ENCODE peak calls at places on chromosomes 1 and 21, in ten cellular contexts. E is cardiac muscle cell; O is left ventricle myocardium inferior; X is breast epithelium; K is CD4-positive, alpha-beta T cell; T is transverse colon; F is right lobe of liver; R is RWPE1; D is thoracic aorta; Z is fibroblast of lung. P is an unnamed sample.

GRCh38 chr1:153683853-153684252 is 5.4 kb downstream of the NPR1 start:
- DNase-seq in E (no peak), O (no peak), X (no peak), K (no peak), T (no peak), F (no peak), R (no peak), D (no peak), Z (no peak), P (no peak)

GRCh38 chr1:227945891-227946623 is 1.7 kb downstream of the WNT9A start:
- DNase-seq in E (no peak), O (peak), X (peak), K (peak), T (peak), F (peak), R (peak), D (no peak), Z (peak), P (no peak)

GRCh38 chr1:193185206-193185605 is 1.2 kb downstream of the B3GALT2 start:
- DNase-seq in E (no peak), O (no peak), X (no peak), K (no peak), T (no peak), F (no peak), R (no peak), D (no peak), Z (no peak), P (no peak)

GRCh38 chr1:3069491-3070303 is 694 bp downstream of the PRDM16 start:
- DNase-seq in E (peak), O (peak), X (no peak), K (no peak), T (peak), F (peak), R (peak), D (no peak), Z (peak), P (no peak)

GRCh38 chr1:173245892-173246291 is 38.8 kb upstream of the TNFSF4 start:
- DNase-seq in E (no peak), O (no peak), X (no peak), K (no peak), T (no peak), F (no peak), R (no peak), D (no peak), Z (no peak), P (no peak)

GRCh38 chr21:38897532-38898421 is 92.0 kb downstream of the ETS2 start:
- DNase-seq in E (no peak), O (no peak), X (no peak), K (no peak), T (no peak), F (no peak), R (no peak), D (no peak), Z (no peak), P (no peak)

GRCh38 chr1:119862276-119862675 is 34.0 kb downstream of the ADAM30 start:
- DNase-seq in E (no peak), O (no peak), X (no peak), K (no peak), T (no peak), F (no peak), R (no peak), D (no peak), Z (peak), P (no peak)

GRCh38 chr1:33342041-33342723 is 21.3 kb upstream of the A3GALT2 start:
- DNase-seq in E (no peak), O (peak), X (peak), K (no peak), T (peak), F (peak), R (peak), D (no peak), Z (peak), P (no peak)

GRCh38 chr1:117638759-117639158 is 32.9 kb downstream of the TENT5C start:
- DNase-seq in E (no peak), O (no peak), X (no peak), K (no peak), T (peak), F (no peak), R (no peak), D (no peak), Z (no peak), P (no peak)

GRCh38 chr1:229027622-229028182 is 243.2 kb upstream of the RAB4A start:
- DNase-seq in E (no peak), O (no peak), X (no peak), K (no peak), T (peak), F (peak), R (peak), D (no peak), Z (no peak), P (no peak)

GRCh38 chr1:23029337-23029736 is 10.1 kb downstream of the KDM1A start:
- DNase-seq in E (no peak), O (no peak), X (no peak), K (no peak), T (no peak), F (no peak), R (no peak), D (no peak), Z (no peak), P (no peak)

GRCh38 chr1:179287946-179288345 is 5.7 kb upstream of the SOAT1 start:
- DNase-seq in E (no peak), O (no peak), X (no peak), K (no peak), T (no peak), F (no peak), R (no peak), D (no peak), Z (no peak), P (no peak)

GRCh38 chr1:203124546-203125317 is 2.8 kb upstream of the ADORA1 start:
- DNase-seq in E (no peak), O (no peak), X (no peak), K (peak), T (no peak), F (no peak), R (peak), D (no peak), Z (peak), P (peak)

GRCh38 chr1:234933031-234933430 is 195.6 kb downstream of the TOMM20 start:
- DNase-seq in E (no peak), O (no peak), X (no peak), K (no peak), T (no peak), F (peak), R (no peak), D (no peak), Z (peak), P (no peak)

GRCh38 chr1:169312084-169312954 is 55.3 kb downstream of the NME7 start:
- DNase-seq in E (no peak), O (no peak), X (no peak), K (no peak), T (no peak), F (no peak), R (peak), D (no peak), Z (peak), P (no peak)

GRCh38 chr1:185595835-185596667 is 138.1 kb upstream of the HMCN1 start:
- DNase-seq in E (peak), O (no peak), X (no peak), K (peak), T (peak), F (no peak), R (peak), D (no peak), Z (peak), P (peak)

GRCh38 chr1:184953600-184954219 is 20.6 kb downstream of the NIBAN1 start:
- DNase-seq in E (no peak), O (no peak), X (no peak), K (no peak), T (no peak), F (no peak), R (peak), D (no peak), Z (peak), P (no peak)

GRCh38 chr1:101183388-101183699 is 53.5 kb upstream of the S1PR1 start:
- DNase-seq in E (peak), O (no peak), X (no peak), K (no peak), T (no peak), F (no peak), R (no peak), D (no peak), Z (peak), P (no peak)

GRCh38 chr1:20590313-20590777 is 1.4 kb downstream of the CDA start:
- DNase-seq in E (no peak), O (no peak), X (no peak), K (no peak), T (peak), F (peak), R (no peak), D (no peak), Z (no peak), P (no peak)

GRCh38 chr1:75616436-75617433 is 5.8 kb upstream of the SLC44A5 start:
- DNase-seq in E (peak), O (no peak), X (no peak), K (no peak), T (no peak), F (peak), R (no peak), D (no peak), Z (peak), P (no peak)

GRCh38 chr1:184002071-184002470 is 35.5 kb downstream of the COLGALT2 start:
- DNase-seq in E (no peak), O (no peak), X (peak), K (no peak), T (no peak), F (no peak), R (peak), D (no peak), Z (peak), P (no peak)

GRCh38 chr1:3614755-3615742 is 3.7 kb upstream of the MEGF6 start:
- DNase-seq in E (peak), O (no peak), X (no peak), K (no peak), T (no peak), F (no peak), R (no peak), D (no peak), Z (no peak), P (no peak)

GRCh38 chr1:56153276-56153675 is 426.1 kb downstream of the PLPP3 start:
- DNase-seq in E (no peak), O (no peak), X (no peak), K (no peak), T (no peak), F (no peak), R (no peak), D (no peak), Z (no peak), P (no peak)

GRCh38 chr1:45306319-45306718 is 20.4 kb upstream of the HPDL start:
- DNase-seq in E (no peak), O (no peak), X (no peak), K (no peak), T (no peak), F (no peak), R (no peak), D (no peak), Z (peak), P (no peak)

GRCh38 chr1:89005286-89006151 is 13.1 kb upstream of the KYAT3 start:
- DNase-seq in E (no peak), O (no peak), X (peak), K (no peak), T (peak), F (peak), R (no peak), D (no peak), Z (no peak), P (no peak)

GRCh38 chr1:219340796-219341195 is 167.1 kb downstream of the LYPLAL1 start:
- DNase-seq in E (no peak), O (no peak), X (no peak), K (no peak), T (no peak), F (no peak), R (peak), D (no peak), Z (peak), P (no peak)

GRCh38 chr1:151281225-151281968 is 702 bp upstream of the ZNF687 start:
- DNase-seq in E (peak), O (peak), X (peak), K (peak), T (peak), F (peak), R (peak), D (peak), Z (peak), P (peak)

GRCh38 chr1:94379615-94380014 is 38.6 kb upstream of the ABCD3 start:
- DNase-seq in E (peak), O (peak), X (no peak), K (no peak), T (peak), F (peak), R (no peak), D (no peak), Z (no peak), P (no peak)

GRCh38 chr1:220983877-220984635 is 104.8 kb downstream of the HLX start:
- DNase-seq in E (no peak), O (no peak), X (no peak), K (no peak), T (no peak), F (peak), R (no peak), D (no peak), Z (no peak), P (no peak)

GRCh38 chr1:58999676-59000075 is 215.8 kb upstream of the JUN start:
- DNase-seq in E (no peak), O (no peak), X (no peak), K (no peak), T (no peak), F (no peak), R (no peak), D (no peak), Z (no peak), P (no peak)

GRCh38 chr1:13702425-13703127 is 2.6 kb downstream of the PRDM2 start:
- DNase-seq in E (no peak), O (no peak), X (no peak), K (peak), T (peak), F (no peak), R (no peak), D (no peak), Z (no peak), P (peak)

GRCh38 chr1:116379674-116380498 is 6.8 kb downstream of the ATP1A1 start:
- DNase-seq in E (peak), O (no peak), X (no peak), K (no peak), T (no peak), F (peak), R (no peak), D (no peak), Z (no peak), P (no peak)

GRCh38 chr1:217049081-217049480 is 325.9 kb upstream of the ESRRG start:
- DNase-seq in E (no peak), O (no peak), X (no peak), K (no peak), T (no peak), F (no peak), R (no peak), D (no peak), Z (no peak), P (no peak)

GRCh38 chr1:110605901-110606783 is at the start of gene KCNA2:
- DNase-seq in E (peak), O (peak), X (no peak), K (no peak), T (peak), F (peak), R (no peak), D (no peak), Z (peak), P (no peak)
- H3K27ac ChIP-seq in E (no peak), O (peak), X (no peak), K (no peak), T (peak), F (no peak), R (no peak), D (no peak), Z (no peak), P (no peak)

DNA sequence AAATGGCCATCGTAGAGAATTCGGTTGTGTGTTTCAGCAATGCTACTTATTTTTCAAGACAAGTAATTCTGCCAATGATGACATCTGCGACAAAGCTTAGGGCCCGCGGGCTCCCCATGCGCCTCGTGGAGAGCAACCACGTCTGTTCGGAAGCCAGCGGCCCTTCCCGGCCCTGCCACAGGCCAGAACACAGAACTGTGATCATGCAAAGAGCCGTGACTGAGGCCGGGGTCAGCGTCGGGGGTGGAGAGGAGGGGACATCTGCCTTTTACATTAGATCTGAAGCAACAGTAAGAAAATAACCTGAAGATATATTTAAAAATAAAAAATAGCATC is 103.7 kb downstream of the PGBD5 start:
- DNase-seq in E (no peak), O (no peak), X (no peak), K (no peak), T (no peak), F (no peak), R (no peak), D (no peak), Z (no peak), P (no peak)
- H3K27ac ChIP-seq in E (no peak), O (peak), X (no peak), K (no peak), T (no peak), F (no peak), R (no peak), D (no peak), Z (no peak), P (no peak)

GRCh38 chr21:46046471-46046870 is 51.4 kb upstream of the COL6A2 start:
- DNase-seq in E (no peak), O (no peak), X (no peak), K (no peak), T (no peak), F (no peak), R (no peak), D (no peak), Z (no peak), P (no peak)

GRCh38 chr21:46051379-46051770 is 46.5 kb upstream of the COL6A2 start:
- DNase-seq in E (no peak), O (no peak), X (no peak), K (no peak), T (no peak), F (no peak), R (no peak), D (no peak), Z (no peak), P (no peak)

GRCh38 chr21:46049890-46050650 is 47.8 kb upstream of the COL6A2 start:
- DNase-seq in E (no peak), O (no peak), X (no peak), K (no peak), T (no peak), F (no peak), R (no peak), D (no peak), Z (no peak), P (no peak)

GRCh38 chr21:46050651-46051378 is 47.1 kb upstream of the COL6A2 start:
- DNase-seq in E (no peak), O (no peak), X (no peak), K (no peak), T (no peak), F (no peak), R (no peak), D (no peak), Z (no peak), P (no peak)

GRCh38 chr21:46048926-46049889 is 48.7 kb upstream of the COL6A2 start:
- DNase-seq in E (no peak), O (peak), X (peak), K (no peak), T (peak), F (no peak), R (peak), D (no peak), Z (peak), P (no peak)
- H3K27ac ChIP-seq in E (no peak), O (peak), X (peak), K (no peak), T (peak), F (peak), R (peak), D (peak), Z (peak), P (no peak)

GRCh38 chr1:164787834-164788231 is 228.8 kb downstream of the PBX1 start:
- DNase-seq in E (no peak), O (no peak), X (no peak), K (no peak), T (no peak), F (no peak), R (peak), D (no peak), Z (no peak), P (no peak)

GRCh38 chr1:164786980-164787833 is 228.2 kb downstream of the PBX1 start:
- DNase-seq in E (peak), O (peak), X (peak), K (peak), T (peak), F (peak), R (peak), D (peak), Z (peak), P (peak)

GRCh38 chr1:164783778-164784555 is 225.0 kb downstream of the PBX1 start:
- DNase-seq in E (no peak), O (peak), X (no peak), K (no peak), T (no peak), F (no peak), R (no peak), D (no peak), Z (no peak), P (no peak)

GRCh38 chr1:164785841-164786534 is 227.0 kb downstream of the PBX1 start:
- DNase-seq in E (no peak), O (no peak), X (no peak), K (no peak), T (no peak), F (no peak), R (no peak), D (no peak), Z (peak), P (no peak)

DNA sequence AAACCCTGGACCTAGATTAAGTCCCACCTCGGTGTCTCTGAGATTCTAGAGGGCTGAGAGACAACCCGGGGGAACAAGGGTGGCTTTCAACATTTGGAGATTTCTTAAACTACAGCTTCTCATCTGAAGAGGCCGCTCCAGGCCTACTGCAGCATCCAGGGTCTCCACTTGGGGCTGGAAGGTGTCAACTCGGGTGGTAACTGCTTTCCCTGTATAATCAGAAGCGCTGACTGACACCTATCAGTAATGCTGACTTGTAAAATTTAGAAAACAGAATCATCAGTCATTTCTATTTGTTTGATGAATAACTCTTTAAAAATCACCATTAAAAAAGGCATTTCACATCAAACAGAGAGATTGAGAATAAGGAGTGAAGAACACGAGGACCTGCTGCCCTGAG is 226.0 kb downstream of the PBX1 start:
- DNase-seq in E (no peak), O (no peak), X (no peak), K (no peak), T (no peak), F (no peak), R (no peak), D (no peak), Z (no peak), P (no peak)
- H3K27ac ChIP-seq in E (peak), O (peak), X (peak), K (no peak), T (peak), F (no peak), R (no peak), D (peak), Z (no peak), P (no peak)

GRCh38 chr1:16245476-16246196 is 8.7 kb upstream of the CPLANE2 start:
- DNase-seq in E (no peak), O (no peak), X (no peak), K (no peak), T (no peak), F (no peak), R (no peak), D (no peak), Z (no peak), P (no peak)

GRCh38 chr1:16248007-16248436 is 11.0 kb upstream of the CPLANE2 start:
- DNase-seq in E (no peak), O (no peak), X (no peak), K (no peak), T (no peak), F (no peak), R (no peak), D (no peak), Z (no peak), P (no peak)

GRCh38 chr1:16244650-16245285 is 7.8 kb upstream of the CPLANE2 start:
- DNase-seq in E (no peak), O (no peak), X (no peak), K (no peak), T (no peak), F (no peak), R (no peak), D (no peak), Z (no peak), P (no peak)

GRCh38 chr1:16248603-16249534 is 11.9 kb upstream of the CPLANE2 start:
- DNase-seq in E (peak), O (peak), X (peak), K (no peak), T (peak), F (peak), R (peak), D (peak), Z (peak), P (no peak)

DNA sequence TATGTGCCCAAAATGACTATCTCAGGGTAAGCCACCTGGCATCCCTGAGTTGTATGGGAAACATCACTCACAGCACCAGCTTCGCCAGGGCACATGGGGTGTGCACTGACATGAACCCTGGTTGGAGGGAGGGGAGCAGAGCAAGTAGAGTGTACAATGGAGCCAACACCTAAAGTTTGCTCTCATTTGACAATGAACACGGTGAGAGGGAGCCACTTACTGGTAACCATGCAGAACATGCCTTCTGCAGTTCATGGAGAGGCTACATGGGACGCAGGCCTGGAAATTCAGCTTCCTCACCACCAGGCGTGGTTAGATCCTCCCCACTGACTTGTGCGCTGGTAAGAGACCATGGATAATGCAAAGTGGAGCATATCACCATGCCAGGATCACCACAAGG is 10.0 kb upstream of the CPLANE2 start:
- DNase-seq in E (no peak), O (no peak), X (no peak), K (no peak), T (no peak), F (no peak), R (no peak), D (no peak), Z (no peak), P (no peak)
- H3K27ac ChIP-seq in E (no peak), O (peak), X (peak), K (no peak), T (no peak), F (no peak), R (no peak), D (peak), Z (no peak), P (no peak)